ENCODE peak calls at places on chromosomes 12 and 14, in four cellular contexts. W is H1, X is K562, Y is HepG2. T is an unnamed sample.

GRCh38 chr14:38616959-38617358 is 361.1 kb upstream of the CLEC14A start:
- DNase-seq in X (no peak), Y (no peak), W (no peak), T (no peak)

GRCh38 chr14:59208224-59208814 is 19.9 kb downstream of the DAAM1 start:
- DNase-seq in W (no peak), Y (no peak), X (peak), T (no peak)

GRCh38 chr12:31387466-31387865 is 61.5 kb upstream of the SINHCAF start:
- DNase-seq in Y (no peak), W (peak), X (no peak), T (no peak)

GRCh38 chr12:1525858-1526257 is 68.5 kb downstream of the FBXL14 start:
- DNase-seq in X (no peak), W (no peak), Y (no peak), T (no peak)

GRCh38 chr14:82710257-82710841 is 1176.7 kb upstream of the SEL1L start:
- DNase-seq in W (peak), Y (peak), X (peak), T (peak)

GRCh38 chr14:71465316-71465715 is 466.9 kb upstream of the RGS6 start:
- DNase-seq in Y (no peak), X (no peak), W (no peak), T (no peak)

GRCh38 chr12:55697686-55698085 is 10.0 kb downstream of the ITGA7 start:
- DNase-seq in W (no peak), Y (no peak), X (no peak), T (no peak)

GRCh38 chr12:51961834-51962233 is 10.3 kb downstream of the ACVR1B start:
- DNase-seq in W (no peak), X (no peak), Y (peak), T (peak)

GRCh38 chr14:105092912-105093425 is 27.7 kb upstream of the GPR132 start:
- DNase-seq in W (peak), X (peak), Y (no peak), T (peak)

GRCh38 chr12:11795910-11796459 is 146.5 kb downstream of the ETV6 start:
- DNase-seq in X (no peak), Y (peak), W (no peak), T (peak)

GRCh38 chr12:6635856-6636521 is at the start of gene LPAR5:
- DNase-seq in X (peak), W (no peak), Y (no peak), T (no peak)

GRCh38 chr14:64614214-64614613 is 64.5 kb downstream of the PPP1R36 start:
- DNase-seq in X (no peak), W (peak), Y (no peak), T (no peak)

GRCh38 chr14:22883191-22883976 is at the start of gene REM2:
- DNase-seq in Y (no peak), X (peak), W (peak), T (no peak)

GRCh38 chr14:23660290-23661226 is 24.4 kb downstream of the DHRS2 start:
- DNase-seq in X (no peak), W (no peak), Y (no peak), T (no peak)

GRCh38 chr14:92998957-92999356 is 76.0 kb downstream of the CHGA start:
- DNase-seq in X (no peak), Y (no peak), W (no peak), T (no peak)

GRCh38 chr14:20808084-20808483 is 5.4 kb upstream of the RNASE1 start:
- DNase-seq in W (no peak), Y (no peak), X (no peak), T (peak)
- TF ChIP-seq JUN in W (no peak), Y (no peak), X (no peak), T (no peak)

DNA sequence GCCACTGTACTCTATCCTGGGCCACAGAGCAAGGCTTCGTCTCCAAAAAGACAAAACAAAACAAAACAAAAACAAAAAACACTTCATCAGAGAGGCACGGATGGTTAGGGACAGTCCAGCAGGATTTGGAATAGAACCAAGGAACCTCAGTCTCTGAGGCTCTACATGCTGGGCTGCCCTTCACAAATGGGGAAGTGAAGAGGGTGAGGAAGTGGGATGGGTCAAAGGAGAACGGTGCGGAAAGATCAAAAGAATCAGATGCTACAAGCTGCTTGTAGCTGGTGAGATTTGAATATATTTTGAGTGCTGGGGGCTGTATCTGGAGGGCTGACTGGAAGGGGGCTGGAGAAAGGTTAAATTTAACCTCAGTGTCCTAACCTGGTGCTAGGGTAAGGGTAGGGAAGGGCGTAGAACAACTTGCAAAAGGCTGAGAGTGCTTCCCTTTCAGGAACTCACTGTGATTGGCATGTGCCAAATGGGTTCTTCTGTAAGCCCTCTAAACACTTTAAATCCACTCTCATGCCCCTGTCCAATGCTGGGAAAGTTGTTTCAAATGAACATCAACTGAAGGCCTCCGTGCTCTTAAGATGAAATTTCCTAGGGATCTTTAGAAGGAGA is 4.6 kb downstream of the FOXJ2 start:
- DNase-seq in Y (no peak), W (no peak), X (no peak), T (no peak)
- H3K27ac ChIP-seq in Y (no peak), W (no peak), X (no peak), T (no peak)

GRCh38 chr12:70643927-70644326 is 6.7 kb upstream of the PTPRB start:
- DNase-seq in X (no peak), Y (no peak), W (no peak), T (no peak)

GRCh38 chr12:70641691-70642090 is 4.5 kb upstream of the PTPRB start:
- DNase-seq in Y (no peak), X (no peak), W (no peak), T (no peak)

GRCh38 chr12:70646850-70647249 is 9.6 kb upstream of the PTPRB start:
- DNase-seq in Y (no peak), W (no peak), X (no peak), T (peak)

GRCh38 chr12:70645494-70646317 is 8.5 kb upstream of the PTPRB start:
- DNase-seq in Y (peak), W (no peak), X (peak), T (peak)

GRCh38 chr12:70644836-70645235 is 7.6 kb upstream of the PTPRB start:
- DNase-seq in W (no peak), Y (no peak), X (no peak), T (no peak)
- H2AFZ ChIP-seq in W (no peak), Y (no peak), X (peak), T (peak)

DNA sequence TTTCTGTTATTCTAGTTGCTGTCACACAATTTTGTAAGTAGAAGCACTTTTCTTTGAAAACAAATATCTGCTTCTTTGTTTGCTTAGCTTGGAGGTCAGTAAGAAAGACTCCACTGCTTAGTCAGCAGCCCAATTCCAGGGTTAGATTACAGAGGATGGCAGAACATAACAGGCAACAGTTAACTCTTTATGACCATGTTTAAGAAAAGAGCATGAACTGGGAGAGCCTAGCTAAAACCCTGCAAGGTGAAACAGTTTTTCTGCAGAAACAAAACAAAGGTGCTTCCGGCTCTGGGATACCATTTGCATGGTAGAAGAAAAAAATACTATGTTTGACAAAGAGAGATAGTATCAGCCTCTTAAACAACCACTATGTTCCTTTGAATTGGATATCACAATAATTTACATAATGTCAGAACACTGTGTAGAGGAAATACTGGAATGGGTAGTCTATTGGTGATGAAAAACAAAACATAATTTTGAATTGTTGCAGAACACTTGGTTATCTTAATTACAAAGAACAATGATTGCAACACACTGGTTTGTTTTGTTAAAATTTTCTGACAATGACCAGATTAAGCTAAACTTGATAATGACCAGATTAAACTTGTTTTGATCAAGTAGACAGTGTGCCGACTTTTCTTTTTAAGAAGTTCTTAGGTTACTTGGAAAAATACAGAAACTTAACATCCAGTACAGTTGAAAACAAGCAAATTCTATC is 22.4 kb upstream of the PPM1H start:
- DNase-seq in Y (peak), W (no peak), X (no peak), T (no peak)
- TF ChIP-seq JUN in Y (no peak), W (no peak), X (no peak), T (no peak)

DNA sequence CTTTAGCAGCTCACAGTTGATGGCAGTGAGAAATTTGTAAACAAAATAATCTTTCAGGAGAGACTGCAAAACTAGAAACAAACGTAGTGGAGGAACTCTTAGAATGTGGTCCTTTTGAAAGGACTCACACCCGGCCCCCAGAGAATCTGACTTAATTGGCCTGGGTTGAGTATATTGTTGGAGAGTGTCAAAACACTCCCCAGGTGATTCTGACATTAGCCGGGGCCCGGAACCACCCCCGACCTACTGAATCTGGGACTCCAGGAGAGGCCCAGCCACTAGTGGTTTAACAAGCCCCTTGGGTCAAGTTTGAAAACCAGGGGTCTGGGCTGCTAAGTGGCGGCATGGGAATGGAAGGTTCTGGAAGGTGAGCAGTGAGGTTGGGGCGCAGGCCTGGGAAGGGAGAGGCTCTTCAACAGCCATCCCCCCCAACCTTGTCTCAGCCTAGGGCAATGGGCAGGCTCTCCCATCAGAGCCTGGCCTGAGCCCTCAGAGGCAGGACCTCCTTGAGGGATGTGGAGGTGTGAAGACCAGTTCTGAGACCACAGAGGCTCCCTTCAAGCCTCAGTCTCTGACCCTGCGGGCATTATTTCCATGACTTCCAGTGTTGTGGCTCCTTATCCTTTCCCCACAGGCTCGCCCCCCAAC is 1.1 kb upstream of the ELK3 start:
- DNase-seq in X (no peak), Y (no peak), W (no peak), T (no peak)
- H3K27ac ChIP-seq in X (no peak), Y (no peak), W (no peak), T (no peak)

GRCh38 chr12:120697344-120697743 is 10.4 kb downstream of the MLEC start:
- DNase-seq in Y (no peak), X (no peak), W (no peak), T (no peak)
- H2AFZ ChIP-seq in Y (no peak), X (no peak), W (no peak), T (no peak)

GRCh38 chr14:103259801-103260628 is 74.0 kb upstream of the EIF5 start:
- DNase-seq in Y (no peak), X (no peak), W (no peak), T (no peak)
- TF ChIP-seq JUN in Y (no peak), X (no peak), W (no peak), T (no peak)

DNA sequence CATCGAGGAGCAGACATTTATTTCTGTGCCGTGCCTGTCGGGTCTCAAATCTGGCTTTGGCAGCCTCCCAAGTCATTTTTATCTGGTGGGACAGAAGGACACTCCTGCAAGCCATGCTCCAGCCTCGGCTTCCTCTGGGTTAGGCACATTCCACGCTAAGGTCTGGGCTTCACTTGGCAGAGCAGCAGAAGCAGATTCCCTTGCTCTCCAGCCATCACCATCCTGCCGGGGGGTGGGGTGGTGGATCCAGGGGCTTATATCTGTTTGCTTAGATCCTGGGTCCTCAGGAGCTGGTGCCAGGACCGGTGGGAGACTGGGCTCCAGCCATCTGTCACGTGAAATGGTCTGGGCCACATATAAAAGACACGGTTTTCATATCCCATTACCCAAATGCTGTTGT is 69.8 kb upstream of the PRMT8 start:
- DNase-seq in W (no peak), X (no peak), Y (no peak), T (no peak)
- H3K27ac ChIP-seq in W (no peak), X (no peak), Y (no peak), T (no peak)

GRCh38 chr12:45577844-45578399 is 151.6 kb upstream of the ARID2 start:
- DNase-seq in Y (no peak), X (no peak), W (no peak), T (no peak)

GRCh38 chr12:45570501-45570900 is 159.0 kb upstream of the ARID2 start:
- DNase-seq in X (no peak), Y (no peak), W (no peak), T (no peak)

GRCh38 chr12:45572114-45572513 is 157.4 kb upstream of the ARID2 start:
- DNase-seq in W (no peak), Y (no peak), X (no peak), T (no peak)

GRCh38 chr12:45575823-45576448 is 153.6 kb upstream of the ARID2 start:
- DNase-seq in W (no peak), Y (no peak), X (no peak), T (no peak)

GRCh38 chr12:45575417-45575816 is 154.1 kb upstream of the ARID2 start:
- DNase-seq in Y (no peak), X (no peak), W (no peak), T (no peak)
- H2AFZ ChIP-seq in Y (no peak), X (no peak), W (peak), T (no peak)